ENCODE peak calls at places on chromosomes 7 and 10, in four cellular contexts. O is SJCRH30, N is Karpas-422, T is left ventricle myocardium inferior. U is an unnamed sample.

GRCh38 chr7:55481126-55481525 is 91.2 kb downstream of the VOPP1 start:
- DNase-seq in O (no peak), N (no peak), T (no peak), U (no peak)

GRCh38 chr10:70139151-70139996 is 6.7 kb upstream of the AIFM2 start:
- DNase-seq in O (no peak), N (no peak), T (no peak), U (no peak)

GRCh38 chr10:12448729-12449391 is 99.5 kb downstream of the CAMK1D start:
- DNase-seq in O (peak), N (no peak), T (no peak), U (peak)

GRCh38 chr10:43921881-43922280 is 273.2 kb upstream of the ZNF32 start:
- DNase-seq in O (no peak), N (no peak), T (no peak), U (no peak)

GRCh38 chr7:32259917-32260596 is 189.8 kb upstream of the PDE1C start:
- DNase-seq in O (no peak), N (no peak), T (no peak), U (no peak)

GRCh38 chr10:22222236-22223190 is 4.7 kb upstream of the EBLN1 start:
- DNase-seq in O (no peak), N (no peak), T (no peak), U (no peak)

GRCh38 chr7:44279731-44280505 is 45.5 kb downstream of the CAMK2B start:
- DNase-seq in O (peak), N (no peak), T (peak), U (no peak)

GRCh38 chr7:105589221-105590077 is 8.2 kb upstream of the EFCAB10 start:
- DNase-seq in O (peak), N (peak), T (peak), U (peak)

GRCh38 chr10:127679642-127680255 is 57.2 kb upstream of the FOXI2 start:
- DNase-seq in O (no peak), N (peak), T (no peak), U (no peak)

GRCh38 chr7:149248777-149249176 is 9.3 kb downstream of the ZNF212 start:
- DNase-seq in O (no peak), N (peak), T (no peak), U (no peak)

DNA sequence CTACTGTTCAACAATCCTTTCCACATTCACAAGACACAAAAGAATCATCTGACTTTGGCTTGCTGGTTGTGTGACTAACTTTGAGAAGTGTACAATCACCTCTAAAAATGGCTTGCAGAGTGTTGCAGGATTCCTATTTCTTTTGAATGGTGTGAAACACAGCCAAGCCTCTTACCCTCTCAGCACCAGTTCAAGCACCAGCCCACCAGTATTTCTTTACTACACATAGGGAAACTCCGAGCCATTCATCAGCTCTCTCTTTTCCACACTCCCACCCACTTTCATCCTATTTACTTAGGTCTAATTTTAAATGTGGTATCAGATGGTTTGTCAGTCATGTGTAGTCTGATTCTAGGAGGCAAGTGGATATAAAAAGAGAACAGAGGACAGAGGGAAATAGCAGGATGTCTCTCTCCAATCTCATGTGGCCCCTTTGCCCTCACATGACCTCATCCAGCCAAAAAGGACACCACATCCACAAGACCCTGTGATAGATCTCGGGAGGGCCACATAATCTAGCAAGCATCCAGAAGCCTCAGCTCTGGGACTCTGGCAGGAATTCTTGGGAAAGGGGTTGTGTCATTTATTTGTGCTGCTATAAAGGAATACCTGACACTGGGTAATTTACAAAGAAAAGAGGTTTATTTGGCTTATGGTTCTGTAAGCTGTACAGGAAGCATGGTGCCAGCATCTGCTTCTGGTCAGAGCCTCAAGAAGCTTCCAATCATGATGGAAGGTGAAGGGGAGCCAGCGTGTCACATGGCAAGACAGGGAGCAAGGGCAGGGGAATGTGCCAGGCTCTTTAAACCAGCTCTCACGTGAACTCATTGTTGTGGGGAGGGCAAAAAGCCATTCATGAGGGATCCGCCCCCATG is 66.8 kb upstream of the NEBL start:
- DNase-seq in O (no peak), N (no peak), T (no peak), U (no peak)
- H3K27ac ChIP-seq in O (no peak), N (no peak), T (no peak), U (no peak)

DNA sequence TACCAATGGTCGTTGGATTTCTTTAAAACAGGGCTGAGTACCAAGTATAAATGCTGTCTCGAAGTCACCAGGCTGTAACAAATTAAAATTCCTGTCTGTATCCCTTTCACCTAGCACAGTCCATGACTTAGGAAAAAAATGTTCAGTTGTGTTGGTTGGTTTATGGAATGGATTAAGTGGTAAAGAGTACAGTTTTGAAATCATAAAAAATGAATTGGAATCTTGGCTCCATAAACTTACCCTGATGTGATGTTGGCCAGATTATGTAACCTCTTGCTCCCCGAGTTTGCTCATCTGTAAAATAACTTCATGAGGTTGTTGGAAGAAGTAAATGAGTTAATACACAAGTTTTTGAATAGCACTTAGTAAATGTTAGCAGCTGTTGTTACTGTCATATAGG is 363.9 kb upstream of the LRGUK start:
- DNase-seq in O (no peak), N (no peak), T (no peak), U (no peak)
- H3K4me3 ChIP-seq in O (no peak), N (no peak), T (no peak), U (no peak)

DNA sequence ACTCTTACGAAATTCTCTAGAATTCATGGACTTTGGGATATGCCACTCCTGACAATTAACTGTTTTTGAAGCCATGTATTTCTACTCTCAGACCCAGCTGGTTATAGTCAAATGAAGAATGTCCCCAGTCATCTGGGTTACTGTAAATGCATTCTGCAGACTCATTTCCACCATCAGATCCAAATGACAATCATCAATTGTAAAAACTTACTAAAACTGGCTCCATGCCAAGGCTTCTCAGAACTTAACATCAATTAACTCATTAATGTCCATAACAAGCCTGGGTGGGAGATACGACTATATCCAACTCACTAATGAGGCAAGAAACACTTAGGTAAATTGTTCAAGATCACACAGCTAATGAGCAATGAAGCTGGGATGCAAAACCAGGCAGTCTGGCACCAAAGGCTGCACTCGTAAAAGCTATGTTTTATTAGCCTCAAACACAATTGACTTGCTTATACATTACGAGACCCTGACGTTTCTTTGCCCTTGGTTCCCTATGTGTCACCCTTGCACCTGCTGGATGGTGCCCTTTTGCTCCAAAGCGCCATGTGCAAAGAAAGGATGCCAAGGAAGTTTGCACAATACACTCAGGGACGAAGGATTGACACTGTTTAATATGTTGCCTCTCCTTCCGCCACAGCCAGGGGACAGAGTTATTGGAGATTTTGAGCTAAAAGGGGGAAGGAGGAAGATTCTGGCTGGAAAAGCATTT is 250.3 kb downstream of the ELMO1 start:
- DNase-seq in O (no peak), N (no peak), T (no peak), U (no peak)
- H3K27ac ChIP-seq in O (no peak), N (no peak), T (no peak), U (no peak)

GRCh38 chr10:62623223-62623622 is 181.3 kb upstream of the ADO start:
- DNase-seq in O (no peak), N (no peak), T (no peak), U (no peak)

GRCh38 chr10:62625484-62625883 is 179.0 kb upstream of the ADO start:
- DNase-seq in O (no peak), N (no peak), T (no peak), U (no peak)

GRCh38 chr10:62627985-62628384 is 176.5 kb upstream of the ADO start:
- DNase-seq in O (peak), N (no peak), T (no peak), U (no peak)

GRCh38 chr10:62626096-62626495 is 178.4 kb upstream of the ADO start:
- DNase-seq in O (no peak), N (peak), T (no peak), U (no peak)

DNA sequence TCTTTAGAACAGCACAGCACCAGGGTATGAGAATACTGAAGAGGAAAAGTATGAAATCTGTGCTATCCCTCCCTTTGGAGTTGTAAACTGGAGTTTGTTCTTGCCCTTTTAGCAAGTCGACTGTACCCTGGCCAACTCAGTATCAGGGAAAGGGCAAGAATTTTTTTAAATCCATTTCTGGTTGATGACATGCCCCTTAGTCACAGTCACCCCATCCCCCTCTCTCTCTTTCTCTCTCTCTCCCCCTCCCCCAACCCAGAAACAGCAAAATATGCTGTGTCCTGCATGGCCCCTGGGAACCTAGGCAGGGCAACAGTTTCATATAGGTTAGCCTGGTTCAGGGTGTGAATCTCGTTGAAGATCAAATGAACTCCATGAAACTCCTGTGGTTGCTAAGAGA is 177.7 kb upstream of the ADO start:
- DNase-seq in O (no peak), N (no peak), T (no peak), U (no peak)
- H3K4me3 ChIP-seq in O (no peak), N (no peak), T (no peak), U (no peak)

U was measured in AG04450.